ENCODE peak calls at places on chromosome 1, in five cellular contexts. R is IMR-90, T is uterus, F is fibroblast of lung, K is heart left ventricle. W is an unnamed sample.
A peak's percentile ranks its signal among the peaks of the same experiment; 100 is the strongest.

GRCh38 chr1:205921559-205921887 is 21.7 kb downstream of the SLC26A9 start:
- DNase-seq in R (no peak), T (no peak), F (no peak), K (no peak), W (no peak)

GRCh38 chr1:1068374-1069060 is 5.6 kb downstream of the RNF223 start:
- DNase-seq in R (no peak), T (no peak), F (no peak), K (no peak), W (no peak)

GRCh38 chr1:99682291-99682751 is 36.4 kb downstream of the PALMD start:
- DNase-seq in R (peak; percentile 88), T (no peak), F (peak; percentile 64), K (no peak), W (peak; percentile 83)

GRCh38 chr1:117061986-117062415 is 1.9 kb downstream of the TTF2 start:
- DNase-seq in R (peak; percentile 88), T (no peak), F (peak; percentile 45), K (no peak), W (peak; percentile 76)

GRCh38 chr1:179794146-179794545 is 51.1 kb downstream of the FAM163A start:
- DNase-seq in R (no peak), T (no peak), F (no peak), K (no peak), W (no peak)

GRCh38 chr1:179794669-179795068 is 51.6 kb downstream of the FAM163A start:
- DNase-seq in R (no peak), T (no peak), F (no peak), K (no peak), W (no peak)

GRCh38 chr1:78667939-78668338 is 18.3 kb downstream of the IFI44 start:
- DNase-seq in R (no peak), T (no peak), F (no peak), K (no peak), W (no peak)

GRCh38 chr1:108011295-108011694 is 46.3 kb upstream of the VAV3 start:
- DNase-seq in R (no peak), T (no peak), F (no peak), K (no peak), W (no peak)

GRCh38 chr1:44777547-44777946 is 2.2 kb downstream of the RPS8 start:
- DNase-seq in R (no peak), T (no peak), F (no peak), K (no peak), W (no peak)

DNA sequence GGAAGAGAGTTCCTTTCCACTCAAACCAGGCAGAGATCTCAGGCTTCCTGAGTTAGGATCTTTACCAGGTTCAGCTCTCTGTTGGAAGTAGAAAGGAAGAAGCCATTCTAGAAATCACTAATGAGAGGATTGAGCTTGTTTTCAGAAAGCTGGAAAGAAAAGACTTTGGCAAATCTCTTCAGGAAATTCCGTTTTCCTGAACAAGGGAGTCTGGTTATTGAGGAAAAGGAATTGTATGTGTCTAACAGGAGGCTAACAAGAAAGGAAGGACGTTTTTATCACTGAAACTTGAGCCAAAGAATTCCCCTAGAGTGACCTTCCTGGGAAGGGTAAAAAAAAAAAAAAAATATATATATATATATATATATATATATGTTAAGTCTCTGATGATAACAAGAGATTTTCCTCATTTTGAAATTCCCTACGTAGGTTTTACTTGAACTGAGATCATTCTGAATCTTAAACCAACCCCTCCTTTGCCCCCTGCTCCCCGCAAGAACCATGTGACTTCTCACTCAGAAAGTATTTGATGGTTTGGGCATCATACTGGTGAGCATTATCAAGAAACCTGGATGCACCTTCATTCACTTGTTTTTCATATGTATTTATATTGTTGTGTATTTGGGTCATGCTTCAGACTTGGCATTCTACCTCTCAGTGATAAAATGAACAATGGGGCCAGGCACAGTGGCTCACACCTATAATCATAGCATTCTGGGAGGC is 98.4 kb upstream of the BMP8A start:
- DNase-seq in R (no peak), T (no peak), F (no peak), K (no peak), W (no peak)
- H3K4me3 ChIP-seq in R (no peak overlapping the region), T (no peak overlapping the region), F (no peak overlapping the region), K (no peak overlapping the region), W (no peak overlapping the region)

DNA sequence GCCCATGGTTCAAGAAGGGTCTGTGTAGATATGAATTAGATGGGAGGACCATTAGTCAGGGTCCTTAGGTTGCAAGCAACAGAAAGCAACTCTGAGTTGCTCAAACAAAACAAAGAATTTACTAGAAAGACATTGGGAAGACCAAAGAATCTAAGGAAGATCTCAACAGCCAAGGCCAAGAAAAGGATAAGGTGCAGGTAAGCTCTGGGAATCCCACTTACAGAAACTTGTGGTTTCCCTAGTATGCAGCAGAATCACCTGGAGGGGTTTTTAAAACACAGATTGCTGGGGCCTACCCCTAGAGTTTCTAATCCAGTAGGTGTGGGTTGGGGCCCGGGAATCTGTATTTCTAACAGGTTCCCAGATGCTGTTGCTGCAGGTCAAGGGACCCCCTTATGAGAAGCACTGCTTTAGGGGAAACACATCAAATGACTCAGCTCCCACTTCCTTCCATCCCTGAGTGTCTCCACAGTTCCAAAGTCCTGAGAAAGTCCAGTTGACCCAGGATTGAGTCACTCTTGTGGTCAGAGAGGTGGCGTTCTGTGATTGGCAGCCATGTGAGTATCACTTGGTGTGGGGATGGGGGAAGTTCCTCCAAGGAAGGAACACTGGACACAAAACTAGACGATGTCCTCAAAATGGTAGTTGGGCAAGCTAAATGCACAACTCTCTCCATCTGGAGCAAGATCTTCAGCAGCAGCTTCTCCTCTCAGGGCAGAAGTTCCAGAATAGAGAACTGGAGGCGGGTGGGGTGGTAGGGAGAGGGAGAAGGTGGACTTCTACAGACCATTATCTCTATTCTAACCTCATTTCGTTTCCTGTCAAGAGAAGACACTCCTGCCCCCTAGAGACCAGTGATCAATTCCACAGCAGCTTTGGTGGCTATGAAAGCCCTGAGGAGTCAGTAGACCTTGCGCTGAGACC is 24.2 kb upstream of the EYA3 start:
- DNase-seq in R (peak; percentile 93), T (no peak), F (peak; percentile 56), K (peak; percentile 39), W (peak; percentile 55)
- TF ChIP-seq CTCF in R (peak; percentile 22), T (no peak), F (no peak), K (no peak), W (no peak)

DNA sequence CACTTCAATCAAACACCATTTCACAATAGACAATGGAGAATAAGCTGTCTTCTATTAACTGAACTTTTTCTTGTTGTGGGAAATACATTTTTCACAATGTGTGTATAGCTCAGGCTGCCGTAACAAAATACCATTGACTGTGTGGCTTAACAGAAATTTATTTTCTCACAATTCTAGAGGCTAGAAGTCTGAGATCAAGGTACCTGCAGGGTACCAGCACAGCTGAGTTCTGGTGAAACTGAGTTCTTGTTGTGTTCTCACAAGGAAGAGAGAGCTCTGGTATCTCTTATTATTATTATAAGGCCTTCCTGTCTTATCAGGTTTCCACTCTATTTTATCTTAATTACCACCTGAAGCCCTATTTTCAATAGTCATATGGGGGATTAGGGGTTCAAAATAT is 15.4 kb downstream of the ST7L start:
- DNase-seq in R (no peak), T (no peak), F (no peak), K (no peak), W (no peak)
- H3K36me3 ChIP-seq in R (peaks cover 26% of the 10 kb centered on the region), T (no peaks in the 10 kb centered on the region), F (peaks cover 6% of the 10 kb centered on the region), K (no peaks in the 10 kb centered on the region), W (no peaks in the 10 kb centered on the region)

DNA sequence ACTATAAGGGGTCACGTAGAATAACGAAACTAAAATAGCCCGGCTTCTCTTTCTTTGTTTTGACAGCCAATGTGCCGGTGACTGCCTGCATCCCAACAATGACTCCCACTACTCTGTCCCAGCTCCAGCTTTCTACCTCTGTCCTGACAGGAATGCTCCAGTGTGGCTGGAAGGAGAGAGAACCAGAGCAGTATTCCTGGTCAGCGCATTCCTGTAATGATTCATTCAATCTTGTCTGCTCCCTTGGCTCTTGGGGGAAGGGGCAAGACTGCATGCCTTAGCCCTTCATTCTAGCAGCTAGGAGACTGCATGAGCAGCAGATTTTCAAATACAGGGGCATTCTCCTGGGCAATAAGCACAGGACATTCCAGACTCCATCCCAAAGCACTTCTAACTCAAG is 132.1 kb upstream of the PRMT6 start:
- DNase-seq in R (peak; percentile 33), T (no peak), F (peak; percentile 22), K (no peak), W (peak; percentile 35)
- H3K4me3 ChIP-seq in R (no peak overlapping the region), T (no peak overlapping the region), F (no peak overlapping the region), K (no peak overlapping the region), W (no peak overlapping the region)

GRCh38 chr1:56627019-56627635 is 18.0 kb upstream of the PRKAA2 start:
- DNase-seq in R (no peak), T (no peak), F (no peak), K (no peak), W (no peak)
- TF ChIP-seq CTCF in R (no peak), T (no peak), F (no peak), K (no peak), W (no peak)

GRCh38 chr1:32187850-32188249 is 8.4 kb downstream of the TXLNA start:
- DNase-seq in R (no peak), T (no peak), F (no peak), K (no peak), W (no peak)

GRCh38 chr1:32186491-32186890 is 7.0 kb downstream of the TXLNA start:
- DNase-seq in R (no peak), T (no peak), F (no peak), K (no peak), W (no peak)

GRCh38 chr1:32184639-32185038 is 5.2 kb downstream of the TXLNA start:
- DNase-seq in R (no peak), T (no peak), F (no peak), K (no peak), W (no peak)

GRCh38 chr1:32182060-32182459 is 2.6 kb downstream of the TXLNA start:
- DNase-seq in R (peak; percentile 31), T (no peak), F (no peak), K (no peak), W (no peak)

DNA sequence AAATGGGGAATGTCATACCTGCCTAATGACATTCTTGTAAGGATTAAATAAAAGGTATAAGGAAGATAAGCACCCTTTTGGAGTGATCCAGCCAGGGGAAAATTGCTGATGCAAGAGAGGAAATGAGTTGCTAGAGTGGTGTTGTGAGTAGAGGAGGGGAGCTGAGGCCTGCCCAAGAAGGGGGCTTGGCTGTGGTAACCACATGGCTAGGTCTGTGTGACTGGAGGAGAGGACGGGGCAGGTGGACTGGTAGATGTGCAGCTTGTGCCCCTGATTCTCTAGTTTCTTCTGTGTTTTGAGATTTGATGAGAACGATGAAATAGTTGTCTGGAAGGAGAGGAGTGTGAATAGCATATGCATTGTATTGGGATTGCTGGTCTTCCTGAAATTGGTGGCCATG is 6.6 kb downstream of the TXLNA start:
- DNase-seq in R (no peak), T (no peak), F (no peak), K (no peak), W (no peak)
- H3K36me3 ChIP-seq in R (peaks cover 72% of the 10 kb centered on the region), T (no peaks in the 10 kb centered on the region), F (peaks cover 45% of the 10 kb centered on the region), K (no peaks in the 10 kb centered on the region), W (peaks cover 41% of the 10 kb centered on the region)

GRCh38 chr1:246065592-246065991 is 441.5 kb downstream of the SMYD3 start:
- DNase-seq in R (no peak), T (no peak), F (no peak), K (no peak), W (no peak)

GRCh38 chr1:246068619-246069509 is 438.2 kb downstream of the SMYD3 start:
- DNase-seq in R (no peak), T (no peak), F (no peak), K (no peak), W (peak; percentile 37)

GRCh38 chr1:246066553-246066952 is 440.5 kb downstream of the SMYD3 start:
- DNase-seq in R (no peak), T (no peak), F (no peak), K (no peak), W (no peak)

GRCh38 chr1:246068113-246068512 is 439.0 kb downstream of the SMYD3 start:
- DNase-seq in R (no peak), T (no peak), F (no peak), K (no peak), W (no peak)

GRCh38 chr1:246067432-246068021 is 439.6 kb downstream of the SMYD3 start:
- DNase-seq in R (peak; percentile 54), T (no peak), F (peak; percentile 43), K (no peak), W (no peak)
- H3K4me3 ChIP-seq in R (no peak overlapping the region), T (no peak overlapping the region), F (no peak overlapping the region), K (no peak overlapping the region), W (no peak overlapping the region)